ENCODE peak calls at places on chromosomes 13 and 19, in five cellular contexts. One of them, this sample, is unnamed.

GRCh38 chr19:42362342-42362741 is 27.8 kb downstream of the CNFN start:
- DNase-seq in colonic mucosa: no peak
- DNase-seq in heart right ventricle: no peak
- DNase-seq in fibroblast of pulmonary artery: no peak
- DNase-seq in HL-60: no peak
- DNase-seq in this sample: no peak

GRCh38 chr13:91312324-91312723 is 35.2 kb upstream of the MIR17HG start:
- DNase-seq in colonic mucosa: no peak
- DNase-seq in heart right ventricle: no peak
- DNase-seq in fibroblast of pulmonary artery: no peak
- DNase-seq in HL-60: no peak
- DNase-seq in this sample: no peak

GRCh38 chr13:40315416-40316064 is 350.9 kb downstream of the FOXO1 start:
- DNase-seq in colonic mucosa: no peak
- DNase-seq in heart right ventricle: no peak
- DNase-seq in fibroblast of pulmonary artery: peak
- DNase-seq in HL-60: no peak
- DNase-seq in this sample: peak

GRCh38 chr13:43964698-43965097 is 85.0 kb downstream of the LACC1 start:
- DNase-seq in colonic mucosa: no peak
- DNase-seq in heart right ventricle: no peak
- DNase-seq in fibroblast of pulmonary artery: no peak
- DNase-seq in HL-60: no peak
- DNase-seq in this sample: no peak

GRCh38 chr19:6055013-6055795 is 55.1 kb downstream of the RFX2 start:
- DNase-seq in colonic mucosa: peak
- DNase-seq in heart right ventricle: no peak
- DNase-seq in fibroblast of pulmonary artery: no peak
- DNase-seq in HL-60: no peak
- DNase-seq in this sample: no peak

GRCh38 chr13:48230541-48230940 is 2.5 kb upstream of the ITM2B start:
- DNase-seq in colonic mucosa: no peak
- DNase-seq in heart right ventricle: no peak
- DNase-seq in fibroblast of pulmonary artery: no peak
- DNase-seq in HL-60: no peak
- DNase-seq in this sample: peak

GRCh38 chr13:60214213-60215079 is 50.7 kb upstream of the DIAPH3 start:
- DNase-seq in colonic mucosa: no peak
- DNase-seq in heart right ventricle: no peak
- DNase-seq in fibroblast of pulmonary artery: no peak
- DNase-seq in HL-60: no peak
- DNase-seq in this sample: no peak

GRCh38 chr13:71493189-71493588 is 373.8 kb downstream of the DACH1 start:
- DNase-seq in colonic mucosa: no peak
- DNase-seq in heart right ventricle: no peak
- DNase-seq in fibroblast of pulmonary artery: no peak
- DNase-seq in HL-60: no peak
- DNase-seq in this sample: no peak

GRCh38 chr13:56736966-56737365 is 403.8 kb upstream of the PRR20A start:
- DNase-seq in colonic mucosa: no peak
- DNase-seq in heart right ventricle: no peak
- DNase-seq in fibroblast of pulmonary artery: no peak
- DNase-seq in HL-60: no peak
- DNase-seq in this sample: no peak

GRCh38 chr13:50831510-50831909 is 12.0 kb downstream of the DLEU7 start:
- DNase-seq in colonic mucosa: no peak
- DNase-seq in heart right ventricle: no peak
- DNase-seq in fibroblast of pulmonary artery: no peak
- DNase-seq in HL-60: no peak
- DNase-seq in this sample: no peak

GRCh38 chr13:87052731-87053130 is 618.4 kb upstream of the SLITRK5 start:
- DNase-seq in colonic mucosa: no peak
- DNase-seq in heart right ventricle: no peak
- DNase-seq in fibroblast of pulmonary artery: peak
- DNase-seq in HL-60: no peak
- DNase-seq in this sample: no peak

GRCh38 chr13:103812966-103813365 is 746.7 kb upstream of the SLC10A2 start:
- DNase-seq in colonic mucosa: no peak
- DNase-seq in heart right ventricle: no peak
- DNase-seq in fibroblast of pulmonary artery: peak
- DNase-seq in HL-60: no peak
- DNase-seq in this sample: peak

GRCh38 chr19:40626918-40627317 is 25.7 kb downstream of the LTBP4 start:
- DNase-seq in colonic mucosa: no peak
- DNase-seq in heart right ventricle: no peak
- DNase-seq in fibroblast of pulmonary artery: no peak
- DNase-seq in HL-60: no peak
- DNase-seq in this sample: no peak

GRCh38 chr19:40627486-40628279 is 26.5 kb downstream of the LTBP4 start:
- DNase-seq in colonic mucosa: no peak
- DNase-seq in heart right ventricle: no peak
- DNase-seq in fibroblast of pulmonary artery: no peak
- DNase-seq in HL-60: no peak
- DNase-seq in this sample: no peak

GRCh38 chr19:40623403-40624239 is 22.5 kb downstream of the LTBP4 start:
- DNase-seq in colonic mucosa: peak
- DNase-seq in heart right ventricle: no peak
- DNase-seq in fibroblast of pulmonary artery: peak
- DNase-seq in HL-60: no peak
- DNase-seq in this sample: peak

GRCh38 chr19:40622773-40623075 is 21.6 kb downstream of the LTBP4 start:
- DNase-seq in colonic mucosa: no peak
- DNase-seq in heart right ventricle: no peak
- DNase-seq in fibroblast of pulmonary artery: no peak
- DNase-seq in HL-60: no peak
- DNase-seq in this sample: no peak

GRCh38 chr19:40625406-40626120 is 24.4 kb downstream of the LTBP4 start:
- DNase-seq in colonic mucosa: no peak
- DNase-seq in heart right ventricle: no peak
- DNase-seq in fibroblast of pulmonary artery: no peak
- DNase-seq in HL-60: no peak
- DNase-seq in this sample: no peak
- TF ChIP-seq CTCF in colonic mucosa: no peak
- TF ChIP-seq CTCF in heart right ventricle: no peak
- TF ChIP-seq CTCF in fibroblast of pulmonary artery: no peak
- TF ChIP-seq CTCF in HL-60: no peak
- TF ChIP-seq CTCF in this sample: no peak

GRCh38 chr19:342128-342455 is 2.5 kb downstream of the MIER2 start:
- DNase-seq in colonic mucosa: no peak
- DNase-seq in heart right ventricle: no peak
- DNase-seq in fibroblast of pulmonary artery: no peak
- DNase-seq in HL-60: no peak
- DNase-seq in this sample: no peak
- H3K4me3 ChIP-seq in colonic mucosa: no peak
- H3K4me3 ChIP-seq in heart right ventricle: peak
- H3K4me3 ChIP-seq in fibroblast of pulmonary artery: peak
- H3K4me3 ChIP-seq in HL-60: no peak
- H3K4me3 ChIP-seq in this sample: no peak

GRCh38 chr19:51651216-51651846 is 4.7 kb upstream of the SIGLEC14 start:
- DNase-seq in colonic mucosa: no peak
- DNase-seq in heart right ventricle: no peak
- DNase-seq in fibroblast of pulmonary artery: no peak
- DNase-seq in HL-60: peak
- DNase-seq in this sample: no peak

GRCh38 chr19:51653162-51653561 is 6.5 kb upstream of the SIGLEC14 start:
- DNase-seq in colonic mucosa: no peak
- DNase-seq in heart right ventricle: no peak
- DNase-seq in fibroblast of pulmonary artery: no peak
- DNase-seq in HL-60: no peak
- DNase-seq in this sample: no peak

GRCh38 chr19:51652266-51652665 is 5.6 kb upstream of the SIGLEC14 start:
- DNase-seq in colonic mucosa: no peak
- DNase-seq in heart right ventricle: no peak
- DNase-seq in fibroblast of pulmonary artery: no peak
- DNase-seq in HL-60: no peak
- DNase-seq in this sample: no peak

GRCh38 chr19:51654783-51655182 is 8.2 kb upstream of the SIGLEC14 start:
- DNase-seq in colonic mucosa: no peak
- DNase-seq in heart right ventricle: no peak
- DNase-seq in fibroblast of pulmonary artery: no peak
- DNase-seq in HL-60: no peak
- DNase-seq in this sample: peak
- TF ChIP-seq CTCF in colonic mucosa: no peak
- TF ChIP-seq CTCF in heart right ventricle: no peak
- TF ChIP-seq CTCF in fibroblast of pulmonary artery: no peak
- TF ChIP-seq CTCF in HL-60: no peak
- TF ChIP-seq CTCF in this sample: peak

GRCh38 chr13:109779074-109779473 is 7.3 kb downstream of the IRS2 start:
- DNase-seq in colonic mucosa: no peak
- DNase-seq in heart right ventricle: no peak
- DNase-seq in fibroblast of pulmonary artery: no peak
- DNase-seq in HL-60: no peak
- DNase-seq in this sample: no peak

GRCh38 chr13:109773276-109773675 is 13.1 kb downstream of the IRS2 start:
- DNase-seq in colonic mucosa: no peak
- DNase-seq in heart right ventricle: no peak
- DNase-seq in fibroblast of pulmonary artery: no peak
- DNase-seq in HL-60: no peak
- DNase-seq in this sample: no peak

GRCh38 chr13:109778102-109778542 is 8.3 kb downstream of the IRS2 start:
- DNase-seq in colonic mucosa: peak
- DNase-seq in heart right ventricle: no peak
- DNase-seq in fibroblast of pulmonary artery: no peak
- DNase-seq in HL-60: no peak
- DNase-seq in this sample: peak

GRCh38 chr13:109773786-109774185 is 12.6 kb downstream of the IRS2 start:
- DNase-seq in colonic mucosa: no peak
- DNase-seq in heart right ventricle: no peak
- DNase-seq in fibroblast of pulmonary artery: no peak
- DNase-seq in HL-60: no peak
- DNase-seq in this sample: no peak

DNA sequence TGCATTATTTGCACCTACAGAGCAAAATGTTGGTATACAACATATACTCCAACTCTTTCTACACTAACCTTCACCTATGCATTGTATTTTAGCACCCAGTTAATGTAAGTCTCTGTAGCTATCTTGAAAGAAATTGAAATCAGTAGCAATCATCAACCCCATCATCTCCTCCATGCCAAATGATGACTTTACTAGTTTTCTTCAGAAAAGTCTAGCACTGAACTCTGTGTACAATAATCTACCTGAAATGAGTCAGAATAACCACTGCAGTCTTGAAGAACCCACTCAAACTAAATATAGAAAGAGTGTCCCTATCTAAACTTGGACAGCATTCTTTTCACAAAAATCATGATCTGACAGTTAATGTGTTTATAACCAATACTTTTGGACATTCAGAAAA is 9.8 kb downstream of the IRS2 start:
- DNase-seq in colonic mucosa: no peak
- DNase-seq in heart right ventricle: no peak
- DNase-seq in fibroblast of pulmonary artery: no peak
- DNase-seq in HL-60: no peak
- DNase-seq in this sample: no peak
- H3K4me3 ChIP-seq in colonic mucosa: no peak
- H3K4me3 ChIP-seq in heart right ventricle: no peak
- H3K4me3 ChIP-seq in fibroblast of pulmonary artery: no peak
- H3K4me3 ChIP-seq in HL-60: no peak
- H3K4me3 ChIP-seq in this sample: no peak

DNA sequence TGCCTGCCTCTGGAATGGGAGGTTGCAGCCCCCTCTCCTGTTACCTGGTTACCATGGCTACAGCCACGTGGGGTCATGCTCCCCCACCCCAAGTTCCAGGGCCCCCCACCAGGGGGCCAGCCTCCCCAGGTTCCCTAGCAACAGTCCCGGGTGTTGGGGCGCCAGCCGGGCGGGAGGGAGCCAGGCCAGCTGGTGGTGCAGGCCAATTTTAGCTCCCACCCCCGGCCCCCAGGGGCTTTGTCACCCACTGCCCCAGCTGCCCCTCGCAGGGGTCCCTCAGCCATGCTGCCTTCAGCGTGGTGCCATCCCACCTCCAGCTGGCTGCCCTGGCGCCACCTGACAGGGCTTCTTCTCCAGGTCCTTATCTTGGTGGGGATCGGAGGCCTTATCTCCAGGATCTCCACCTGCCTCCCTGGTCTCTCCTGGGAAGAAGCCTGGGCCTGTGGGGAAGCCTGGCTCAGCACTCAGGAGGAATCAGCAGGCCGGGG is 3.0 kb downstream of the MARK4 start:
- DNase-seq in colonic mucosa: no peak
- DNase-seq in heart right ventricle: no peak
- DNase-seq in fibroblast of pulmonary artery: no peak
- DNase-seq in HL-60: no peak
- DNase-seq in this sample: no peak
- TF ChIP-seq CTCF in colonic mucosa: no peak
- TF ChIP-seq CTCF in heart right ventricle: peak
- TF ChIP-seq CTCF in fibroblast of pulmonary artery: peak
- TF ChIP-seq CTCF in HL-60: no peak
- TF ChIP-seq CTCF in this sample: peak

GRCh38 chr13:76339649-76340048 is 546.6 kb downstream of the KCTD12 start:
- DNase-seq in colonic mucosa: no peak
- DNase-seq in heart right ventricle: no peak
- DNase-seq in fibroblast of pulmonary artery: no peak
- DNase-seq in HL-60: no peak
- DNase-seq in this sample: no peak
- H3K4me3 ChIP-seq in colonic mucosa: no peak
- H3K4me3 ChIP-seq in heart right ventricle: no peak
- H3K4me3 ChIP-seq in fibroblast of pulmonary artery: no peak
- H3K4me3 ChIP-seq in HL-60: no peak
- H3K4me3 ChIP-seq in this sample: no peak